ENCODE peak calls at places on chromosomes 5 and 9, in four cellular contexts. One of them, this sample, is unnamed.

GRCh38 chr9:4297151-4297794 is 2.6 kb downstream of the GLIS3 start:
- DNase-seq in astrocyte: peak; percentile 87
- DNase-seq in neuronal stem cell: peak; percentile 42
- DNase-seq in HCT116: peak; percentile 79
- DNase-seq in this sample: peak; percentile 69

GRCh38 chr9:18905883-18906649 is 126.9 kb downstream of the SAXO1 start:
- DNase-seq in astrocyte: peak; percentile 44
- DNase-seq in neuronal stem cell: no peak
- DNase-seq in HCT116: no peak
- DNase-seq in this sample: no peak

GRCh38 chr9:23731373-23731772 is 94.7 kb downstream of the ELAVL2 start:
- DNase-seq in astrocyte: no peak
- DNase-seq in neuronal stem cell: no peak
- DNase-seq in HCT116: no peak
- DNase-seq in this sample: no peak

GRCh38 chr5:147388171-147388977 is 121.5 kb downstream of the DPYSL3 start:
- DNase-seq in astrocyte: no peak
- DNase-seq in neuronal stem cell: no peak
- DNase-seq in HCT116: no peak
- DNase-seq in this sample: no peak

GRCh38 chr5:172164773-172165212 is 23.2 kb downstream of the STK10 start:
- DNase-seq in astrocyte: peak; percentile 61
- DNase-seq in neuronal stem cell: no peak
- DNase-seq in HCT116: no peak
- DNase-seq in this sample: no peak

GRCh38 chr5:68304421-68305052 is 89.0 kb downstream of the PIK3R1 start:
- DNase-seq in astrocyte: peak; percentile 60
- DNase-seq in neuronal stem cell: no peak
- DNase-seq in HCT116: no peak
- DNase-seq in this sample: no peak

GRCh38 chr9:2628926-2629325 is 7.3 kb downstream of the VLDLR start:
- DNase-seq in astrocyte: no peak
- DNase-seq in neuronal stem cell: no peak
- DNase-seq in HCT116: no peak
- DNase-seq in this sample: no peak

GRCh38 chr9:127546125-127546832 is 65.8 kb upstream of the STXBP1 start:
- DNase-seq in astrocyte: no peak
- DNase-seq in neuronal stem cell: no peak
- DNase-seq in HCT116: no peak
- DNase-seq in this sample: no peak

GRCh38 chr5:10607023-10607665 is 43.3 kb downstream of the ANKRD33B start:
- DNase-seq in astrocyte: peak; percentile 90
- DNase-seq in neuronal stem cell: no peak
- DNase-seq in HCT116: no peak
- DNase-seq in this sample: peak; percentile 56

GRCh38 chr9:96050048-96050875 is 174.8 kb downstream of the ERCC6L2 start:
- DNase-seq in astrocyte: no peak
- DNase-seq in neuronal stem cell: no peak
- DNase-seq in HCT116: no peak
- DNase-seq in this sample: no peak

GRCh38 chr9:101705135-101705661 is 33.2 kb downstream of the GRIN3A start:
- DNase-seq in astrocyte: no peak
- DNase-seq in neuronal stem cell: peak; percentile 38
- DNase-seq in HCT116: no peak
- DNase-seq in this sample: no peak

GRCh38 chr5:125700380-125700856 is 722.8 kb upstream of the GRAMD2B start:
- DNase-seq in astrocyte: peak; percentile 31
- DNase-seq in neuronal stem cell: no peak
- DNase-seq in HCT116: no peak
- DNase-seq in this sample: no peak

GRCh38 chr9:86614871-86615849 is 260.9 kb upstream of the TUT7 start:
- DNase-seq in astrocyte: peak; percentile 12
- DNase-seq in neuronal stem cell: no peak
- DNase-seq in HCT116: no peak
- DNase-seq in this sample: peak; percentile 43

GRCh38 chr9:130450344-130451003 is 5.7 kb downstream of the ASS1 start:
- DNase-seq in astrocyte: no peak
- DNase-seq in neuronal stem cell: no peak
- DNase-seq in HCT116: no peak
- DNase-seq in this sample: no peak

GRCh38 chr5:79689541-79690466 is at the start of gene CMYA5:
- DNase-seq in astrocyte: no peak
- DNase-seq in neuronal stem cell: peak; percentile 21
- DNase-seq in HCT116: no peak
- DNase-seq in this sample: no peak

GRCh38 chr5:53411388-53411787 is 69.0 kb upstream of the FST start:
- DNase-seq in astrocyte: no peak
- DNase-seq in neuronal stem cell: no peak
- DNase-seq in HCT116: no peak
- DNase-seq in this sample: no peak

GRCh38 chr5:57828221-57828620 is 345.6 kb upstream of the ACTBL2 start:
- DNase-seq in astrocyte: peak; percentile 57
- DNase-seq in neuronal stem cell: no peak
- DNase-seq in HCT116: no peak
- DNase-seq in this sample: no peak

GRCh38 chr5:1144638-1145396 is 33.0 kb upstream of the SLC12A7 start:
- DNase-seq in astrocyte: no peak
- DNase-seq in neuronal stem cell: no peak
- DNase-seq in HCT116: no peak
- DNase-seq in this sample: no peak

GRCh38 chr9:126618200-126618589 is 4.5 kb downstream of the LMX1B start:
- DNase-seq in astrocyte: no peak
- DNase-seq in neuronal stem cell: no peak
- DNase-seq in HCT116: no peak
- DNase-seq in this sample: no peak

GRCh38 chr5:176187276-176188062 is 50.8 kb upstream of the SIMC1 start:
- DNase-seq in astrocyte: no peak
- DNase-seq in neuronal stem cell: no peak
- DNase-seq in HCT116: no peak
- DNase-seq in this sample: no peak

GRCh38 chr9:15238646-15239045 is 68.4 kb downstream of the TTC39B start:
- DNase-seq in astrocyte: no peak
- DNase-seq in neuronal stem cell: no peak
- DNase-seq in HCT116: no peak
- DNase-seq in this sample: no peak

GRCh38 chr5:36305571-36306326 is 4.0 kb upstream of the RANBP3L start:
- DNase-seq in astrocyte: peak; percentile 14
- DNase-seq in neuronal stem cell: no peak
- DNase-seq in HCT116: peak; percentile 21
- DNase-seq in this sample: peak; percentile 3

GRCh38 chr9:72382405-72382804 is 17.4 kb upstream of the ZFAND5 start:
- DNase-seq in astrocyte: peak; percentile 61
- DNase-seq in neuronal stem cell: no peak
- DNase-seq in HCT116: no peak
- DNase-seq in this sample: no peak

GRCh38 chr5:168114444-168115017 is 176.9 kb upstream of the WWC1 start:
- DNase-seq in astrocyte: no peak
- DNase-seq in neuronal stem cell: no peak
- DNase-seq in HCT116: peak; percentile 55
- DNase-seq in this sample: peak; percentile 50

GRCh38 chr5:123266365-123266764 is 156.8 kb downstream of the CEP120 start:
- DNase-seq in astrocyte: no peak
- DNase-seq in neuronal stem cell: no peak
- DNase-seq in HCT116: no peak
- DNase-seq in this sample: no peak

GRCh38 chr9:13388157-13388556 is 108.7 kb upstream of the MPDZ start:
- DNase-seq in astrocyte: peak; percentile 92
- DNase-seq in neuronal stem cell: no peak
- DNase-seq in HCT116: no peak
- DNase-seq in this sample: no peak

GRCh38 chr5:181190711-181191525 is 14.1 kb downstream of the TRIM7 start:
- DNase-seq in astrocyte: no peak
- DNase-seq in neuronal stem cell: peak; percentile 70
- DNase-seq in HCT116: no peak
- DNase-seq in this sample: no peak

GRCh38 chr5:94316916-94317838 is 301.2 kb downstream of the KIAA0825 start:
- DNase-seq in astrocyte: no peak
- DNase-seq in neuronal stem cell: no peak
- DNase-seq in HCT116: no peak
- DNase-seq in this sample: no peak

GRCh38 chr9:15306068-15306756 is 804 bp downstream of the TTC39B start:
- DNase-seq in astrocyte: peak; percentile 41
- DNase-seq in neuronal stem cell: peak; percentile 5
- DNase-seq in HCT116: no peak
- DNase-seq in this sample: no peak

GRCh38 chr5:107067391-107067790 is 603.3 kb downstream of the EFNA5 start:
- DNase-seq in astrocyte: no peak
- DNase-seq in neuronal stem cell: no peak
- DNase-seq in HCT116: no peak
- DNase-seq in this sample: no peak

GRCh38 chr9:77945798-77946197 is 85.8 kb downstream of the GNAQ start:
- DNase-seq in astrocyte: peak; percentile 62
- DNase-seq in neuronal stem cell: no peak
- DNase-seq in HCT116: no peak
- DNase-seq in this sample: no peak

GRCh38 chr9:109974143-109974917 is 194.3 kb downstream of the PALM2AKAP2 start:
- DNase-seq in astrocyte: no peak
- DNase-seq in neuronal stem cell: no peak
- DNase-seq in HCT116: no peak
- DNase-seq in this sample: no peak

GRCh38 chr5:149775785-149776184 is 45.7 kb downstream of the PPARGC1B start:
- DNase-seq in astrocyte: no peak
- DNase-seq in neuronal stem cell: no peak
- DNase-seq in HCT116: peak; percentile 54
- DNase-seq in this sample: peak; percentile 22

GRCh38 chr5:14237313-14238086 is 94.4 kb downstream of the TRIO start:
- DNase-seq in astrocyte: peak; percentile 35
- DNase-seq in neuronal stem cell: no peak
- DNase-seq in HCT116: no peak
- DNase-seq in this sample: no peak
- H3K9ac ChIP-seq in astrocyte: no peak overlapping the region
- H3K9ac ChIP-seq in neuronal stem cell: no peak overlapping the region
- H3K9ac ChIP-seq in HCT116: no peak overlapping the region
- H3K9ac ChIP-seq in this sample: no peak overlapping the region

GRCh38 chr5:129904667-129905466 is 602 bp downstream of the CHSY3 start:
- DNase-seq in astrocyte: no peak
- DNase-seq in neuronal stem cell: peak; percentile 21
- DNase-seq in HCT116: no peak
- DNase-seq in this sample: no peak
- H3K4me3 ChIP-seq in astrocyte: peak overlapping the region; percentile 68
- H3K4me3 ChIP-seq in neuronal stem cell: peak overlapping the region; percentile 85
- H3K4me3 ChIP-seq in HCT116: peak overlapping the region; percentile 62
- H3K4me3 ChIP-seq in this sample: peak overlapping the region; percentile 60

DNA sequence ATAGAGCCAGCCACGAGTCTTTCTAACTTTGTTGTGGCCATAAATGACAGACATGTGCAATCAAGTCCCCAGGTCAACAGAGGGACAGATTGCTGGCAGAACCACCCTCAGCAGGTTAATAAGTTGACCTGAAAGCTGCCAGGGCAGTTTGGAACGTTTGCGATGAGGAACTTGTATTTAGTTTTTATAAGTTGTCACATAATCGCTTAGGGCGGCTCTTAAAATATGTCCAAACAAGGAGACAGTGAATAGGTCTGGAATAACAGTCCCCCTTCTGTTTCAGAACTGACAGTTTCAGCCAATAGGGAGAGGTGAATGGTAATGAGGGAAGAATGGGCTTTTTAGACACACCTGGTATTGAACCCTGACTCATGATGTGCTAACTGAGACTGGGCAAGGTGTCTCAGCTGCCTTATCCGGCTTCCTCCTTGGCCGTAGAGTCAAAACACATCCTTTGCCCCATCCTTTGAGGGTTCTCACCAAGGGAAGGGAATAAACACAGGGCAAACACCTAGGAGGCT is 33.6 kb upstream of the GABRP start:
- DNase-seq in astrocyte: no peak
- DNase-seq in neuronal stem cell: no peak
- DNase-seq in HCT116: no peak
- DNase-seq in this sample: no peak
- H3K27me3 ChIP-seq in astrocyte: peaks cover 5% of the 10 kb centered on the region
- H3K27me3 ChIP-seq in neuronal stem cell: peaks cover 4% of the 10 kb centered on the region
- H3K27me3 ChIP-seq in HCT116: peaks cover 13% of the 10 kb centered on the region
- H3K27me3 ChIP-seq in this sample: no peaks in the 10 kb centered on the region

DNA sequence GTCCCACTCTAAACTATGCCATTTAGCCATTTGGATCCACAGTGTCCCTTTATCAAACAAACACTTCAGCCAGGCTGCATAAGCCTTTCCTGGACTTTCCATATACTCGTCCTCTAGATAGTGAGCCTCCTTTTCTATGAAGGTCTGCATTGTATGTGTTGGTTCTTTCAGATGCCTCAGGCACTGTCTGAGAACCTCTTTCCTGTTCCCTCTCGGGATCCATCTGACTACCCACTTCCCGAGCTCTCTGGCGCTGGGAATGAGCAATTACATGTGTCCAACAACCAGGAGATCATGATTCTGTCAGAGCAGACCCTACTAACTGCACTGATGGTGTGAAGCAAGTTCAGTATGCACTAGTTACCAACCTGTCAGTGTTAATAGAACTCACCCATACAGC is 14.2 kb downstream of the SMC2 start:
- DNase-seq in astrocyte: no peak
- DNase-seq in neuronal stem cell: no peak
- DNase-seq in HCT116: no peak
- DNase-seq in this sample: no peak
- H3K9ac ChIP-seq in astrocyte: no peak overlapping the region
- H3K9ac ChIP-seq in neuronal stem cell: no peak overlapping the region
- H3K9ac ChIP-seq in HCT116: no peak overlapping the region
- H3K9ac ChIP-seq in this sample: no peak overlapping the region

DNA sequence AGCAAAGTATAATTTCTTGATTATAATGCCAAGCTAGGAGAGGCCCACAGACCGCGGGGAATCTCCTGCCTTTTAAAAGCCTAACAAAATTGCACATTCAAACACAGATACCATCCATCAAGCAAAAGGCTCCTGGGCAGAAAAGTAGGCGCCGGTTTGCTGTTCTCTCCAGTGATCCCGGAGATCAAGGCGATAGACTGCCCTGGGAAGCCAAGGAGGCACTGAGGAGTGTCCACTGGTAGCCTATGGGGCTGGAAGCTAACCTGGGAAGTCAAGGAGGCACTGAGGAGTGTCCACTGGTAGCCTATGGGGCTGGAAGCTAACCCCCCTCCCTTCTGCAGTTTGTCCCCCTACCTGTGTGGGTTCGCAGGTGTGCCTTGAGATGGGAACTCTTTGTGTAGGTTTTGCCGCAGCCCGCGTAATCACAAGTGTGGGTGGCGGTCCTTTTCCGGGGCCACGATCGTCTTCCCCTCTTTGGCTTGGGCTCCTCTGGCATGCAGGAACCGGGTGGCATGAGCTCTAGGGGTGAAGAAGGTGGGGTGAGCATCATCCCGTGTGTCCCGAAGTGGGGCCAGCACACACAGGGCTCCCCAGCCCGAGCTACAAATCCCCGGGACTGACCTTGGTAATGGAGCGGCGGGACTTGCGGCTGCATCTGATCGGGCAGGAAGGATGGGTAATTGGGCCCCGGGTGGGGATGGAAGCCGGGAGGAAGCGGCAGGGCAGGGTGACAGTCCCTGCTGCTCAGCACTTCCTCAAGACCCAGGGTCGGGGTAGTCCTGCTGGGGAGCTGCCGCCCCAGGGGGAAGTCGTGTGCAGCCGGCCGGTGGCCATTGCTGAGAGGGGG is 2.7 kb downstream of the KLF4 start:
- DNase-seq in astrocyte: no peak
- DNase-seq in neuronal stem cell: no peak
- DNase-seq in HCT116: no peak
- DNase-seq in this sample: no peak
- H3K4me3 ChIP-seq in astrocyte: peak overlapping the region; percentile 64
- H3K4me3 ChIP-seq in neuronal stem cell: peak overlapping the region; percentile 70
- H3K4me3 ChIP-seq in HCT116: no peak overlapping the region
- H3K4me3 ChIP-seq in this sample: no peak overlapping the region